ENCODE peak calls at places on chromosome 11, in ten cellular contexts. M is GM23338, J is esophagus muscularis mucosa, E is stomach, P is HCT116, U is prostate gland, O is suprapubic skin, A is transverse colon, Y is endothelial cell of umbilical vein, Z is sigmoid colon. L is an unnamed sample. For H3K4me1, the result is how much of the 10 kb centered on the place peaks cover.

GRCh38 chr11:34757026-34757451 is 136.1 kb downstream of the EHF start:
- DNase-seq in M (no peak), J (peak), E (no peak), P (no peak), U (no peak), O (no peak), A (peak), Y (no peak), Z (no peak), L (no peak)

GRCh38 chr11:122486793-122487495 is 168.6 kb upstream of the UBASH3B start:
- DNase-seq in M (peak), J (no peak), E (no peak), P (peak), U (no peak), O (no peak), A (no peak), Y (peak), Z (no peak), L (no peak)

GRCh38 chr11:131644204-131644603 is 273.8 kb downstream of the NTM start:
- DNase-seq in M (no peak), J (no peak), E (no peak), P (no peak), U (no peak), O (no peak), A (no peak), Y (no peak), Z (no peak), L (no peak)

GRCh38 chr11:44538375-44539054 is 26.9 kb upstream of the CD82 start:
- DNase-seq in M (peak), J (no peak), E (peak), P (peak), U (peak), O (peak), A (peak), Y (peak), Z (peak), L (no peak)

GRCh38 chr11:70610561-70610960 is 212.2 kb downstream of the CTTN start:
- DNase-seq in M (no peak), J (no peak), E (no peak), P (no peak), U (no peak), O (no peak), A (no peak), Y (no peak), Z (no peak), L (no peak)

GRCh38 chr11:19276859-19277808 is 36.4 kb upstream of the E2F8 start:
- DNase-seq in M (no peak), J (no peak), E (peak), P (no peak), U (no peak), O (no peak), A (peak), Y (no peak), Z (no peak), L (no peak)

GRCh38 chr11:11263238-11264030 is 89.6 kb downstream of the CSNK2A3 start:
- DNase-seq in M (peak), J (no peak), E (no peak), P (no peak), U (peak), O (no peak), A (no peak), Y (no peak), Z (no peak), L (no peak)

GRCh38 chr11:76288166-76288978 is 82.1 kb upstream of the WNT11 start:
- DNase-seq in M (no peak), J (no peak), E (no peak), P (no peak), U (no peak), O (no peak), A (no peak), Y (peak), Z (no peak), L (no peak)

GRCh38 chr11:76391811-76392475 is 10.8 kb downstream of the GVQW3 start:
- DNase-seq in M (no peak), J (no peak), E (no peak), P (no peak), U (no peak), O (no peak), A (no peak), Y (no peak), Z (no peak), L (no peak)

GRCh38 chr11:44539971-44540370 is 25.5 kb upstream of the CD82 start:
- DNase-seq in M (no peak), J (no peak), E (no peak), P (no peak), U (no peak), O (no peak), A (no peak), Y (no peak), Z (no peak), L (no peak)

GRCh38 chr11:65468874-65469333 is 29.9 kb upstream of the MALAT1 start:
- DNase-seq in M (peak), J (no peak), E (peak), P (peak), U (peak), O (peak), A (peak), Y (peak), Z (peak), L (peak)
- TF ChIP-seq POLR2AphosphoS5 in M (no peak), J (peak), E (peak), P (peak), U (peak), O (no peak), A (no peak), Y (no peak), Z (no peak), L (no peak)

GRCh38 chr11:69100454-69101099 is 51.8 kb downstream of the TPCN2 start:
- DNase-seq in M (no peak), J (no peak), E (no peak), P (no peak), U (no peak), O (no peak), A (no peak), Y (no peak), Z (no peak), L (no peak)

GRCh38 chr11:69101100-69101791 is 52.5 kb downstream of the TPCN2 start:
- DNase-seq in M (peak), J (no peak), E (peak), P (peak), U (peak), O (peak), A (peak), Y (peak), Z (peak), L (peak)

GRCh38 chr11:69102161-69102695 is 53.5 kb downstream of the TPCN2 start:
- DNase-seq in M (no peak), J (no peak), E (no peak), P (no peak), U (no peak), O (no peak), A (no peak), Y (no peak), Z (no peak), L (no peak)

GRCh38 chr11:69102732-69103615 is 52.8 kb upstream of the SMIM38 start:
- DNase-seq in M (peak), J (no peak), E (no peak), P (no peak), U (no peak), O (no peak), A (no peak), Y (no peak), Z (no peak), L (peak)

DNA sequence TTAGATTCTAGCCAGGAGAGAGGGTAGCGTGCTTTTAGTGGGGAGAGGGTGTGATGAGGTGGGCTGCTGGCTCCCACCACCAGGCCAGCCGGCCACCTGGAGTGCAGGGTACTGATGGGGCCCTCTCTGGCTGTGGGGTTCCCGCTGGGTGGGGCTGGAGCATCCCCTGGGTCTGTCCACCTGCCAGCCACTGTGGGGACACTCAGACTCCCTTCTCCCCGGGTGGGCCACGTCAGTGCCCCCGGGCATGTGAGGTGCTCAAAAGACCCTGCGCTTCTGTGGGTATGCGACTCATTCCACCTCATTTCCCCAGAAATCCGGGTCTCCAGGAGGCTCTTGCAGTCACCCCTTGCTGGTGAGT is 53.0 kb downstream of the TPCN2 start:
- DNase-seq in M (no peak), J (no peak), E (no peak), P (no peak), U (no peak), O (no peak), A (no peak), Y (no peak), Z (no peak), L (no peak)
- TF ChIP-seq CTCF in M (no peak), J (no peak), E (no peak), P (no peak), U (no peak), O (no peak), A (no peak), Y (no peak), Z (no peak), L (no peak)

DNA sequence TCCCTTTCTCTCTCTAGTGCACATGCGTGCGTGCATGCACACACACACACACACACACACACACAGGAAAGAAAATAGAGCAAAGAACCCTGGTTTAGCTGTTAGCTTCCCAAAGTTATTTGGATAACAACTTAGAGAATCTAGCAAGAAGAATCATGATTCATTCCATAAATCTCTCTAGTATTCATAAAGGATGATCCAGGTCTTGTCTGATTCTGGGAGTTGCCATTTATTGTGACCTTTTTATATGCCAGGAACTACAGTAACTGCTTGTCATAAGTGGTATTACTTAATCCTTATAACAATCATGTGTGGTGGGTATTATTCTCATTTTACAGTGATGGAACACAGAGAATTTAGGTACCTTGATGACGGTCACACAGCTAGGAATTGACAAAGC is 141.5 kb upstream of the MTMR2 start:
- DNase-seq in M (no peak), J (no peak), E (no peak), P (no peak), U (no peak), O (no peak), A (no peak), Y (no peak), Z (no peak), L (no peak)
- H3K4me1 ChIP-seq in M (under half), J (under half), E (under half), P (under half), U (under half), O (under half), A (under half), Y (under half), Z (under half), L (under half)

DNA sequence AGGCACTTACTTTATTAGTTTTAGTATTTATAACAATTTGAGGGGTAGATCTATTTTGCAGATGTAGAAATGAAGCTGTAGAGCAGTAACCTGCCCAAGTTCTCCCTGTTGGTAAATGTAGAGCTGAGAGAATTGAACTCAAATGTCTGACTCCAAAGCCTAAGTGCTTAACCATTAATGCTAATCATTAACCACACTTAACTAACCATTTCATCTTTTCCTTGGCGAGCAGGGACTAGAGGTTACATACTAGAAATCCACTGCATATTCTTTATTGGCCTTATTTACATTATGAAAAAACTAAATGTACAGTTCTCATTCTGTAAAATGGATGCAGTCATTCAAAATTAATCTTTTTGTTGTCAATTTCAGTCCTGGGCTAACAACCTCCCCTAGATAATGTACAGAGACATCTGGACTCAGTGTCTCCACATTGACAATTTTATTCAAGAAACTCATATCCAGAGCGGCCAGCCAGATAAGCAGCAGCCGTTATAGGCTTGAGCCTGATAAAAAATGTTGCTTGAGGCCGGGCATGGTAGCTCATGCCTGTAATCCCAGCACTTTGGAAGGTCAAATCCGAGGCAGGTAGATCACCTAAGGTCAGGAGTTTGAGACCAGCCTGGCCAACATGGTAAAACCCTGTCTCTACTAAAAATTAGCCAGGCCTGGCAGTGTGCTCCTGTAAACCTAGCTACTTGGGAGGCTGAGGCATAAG is 76.7 kb upstream of the PICALM start:
- DNase-seq in M (no peak), J (no peak), E (no peak), P (no peak), U (no peak), O (no peak), A (no peak), Y (no peak), Z (no peak), L (no peak)
- TF ChIP-seq POLR2AphosphoS5 in M (no peak), J (no peak), E (no peak), P (no peak), U (no peak), O (no peak), A (no peak), Y (no peak), Z (no peak), L (no peak)

DNA sequence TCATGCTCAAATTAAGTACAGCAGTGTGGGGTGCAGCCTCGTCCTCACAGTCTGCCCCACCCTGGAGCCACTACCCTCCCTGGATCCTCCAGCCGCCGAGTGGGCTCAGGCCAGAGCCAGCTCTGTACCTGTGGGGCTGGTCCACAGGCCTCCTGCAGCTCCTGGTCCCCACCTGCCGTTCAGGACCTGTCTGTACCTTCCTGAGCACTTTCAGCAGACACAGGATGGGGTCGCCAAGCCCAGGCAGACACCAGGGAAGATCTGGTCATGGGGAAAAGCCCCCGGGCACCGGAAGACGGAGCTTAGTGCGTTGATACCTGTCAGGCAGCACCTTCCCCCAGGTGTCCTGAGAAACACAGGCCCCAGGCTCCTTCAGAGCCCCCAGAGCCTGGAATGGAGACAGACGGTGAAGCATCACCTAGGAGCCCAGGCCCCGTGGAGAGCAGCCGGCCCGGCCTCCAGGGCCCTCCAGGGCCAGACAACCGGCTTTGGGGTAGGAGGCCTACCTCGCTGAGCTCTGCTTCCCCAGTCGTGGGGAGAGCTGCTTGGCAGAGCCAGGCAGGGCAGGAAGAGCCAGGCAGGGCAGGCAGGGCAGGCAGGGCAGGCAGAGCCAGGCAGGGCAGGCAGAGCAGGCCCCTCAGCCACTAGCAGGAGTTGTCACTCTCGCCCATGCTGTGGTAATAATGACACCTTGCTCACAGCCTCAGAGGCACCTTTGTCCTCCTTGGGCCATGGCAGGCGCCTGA is 9.8 kb downstream of the TSPAN32 start:
- DNase-seq in M (no peak), J (no peak), E (no peak), P (no peak), U (no peak), O (no peak), A (no peak), Y (no peak), Z (no peak), L (no peak)
- TF ChIP-seq CTCF in M (no peak), J (no peak), E (no peak), P (no peak), U (no peak), O (no peak), A (no peak), Y (no peak), Z (no peak), L (no peak)